ENCODE peak calls at places on chromosomes 13 and 19, in five cellular contexts. X, V, N, Z and K are unnamed samples. For H3K9me3, the result is how much of the 10 kb centered on the place peaks cover.

GRCh38 chr19:51128227-51128626 is 3.5 kb downstream of the SIGLEC9 start:
- DNase-seq in X (no peak), V (no peak), N (peak), Z (peak), K (no peak)

GRCh38 chr19:34231439-34231838 is 22.9 kb upstream of the GARRE1 start:
- DNase-seq in X (no peak), V (no peak), N (no peak), Z (no peak), K (no peak)

GRCh38 chr13:65940720-65941119 is 1289.4 kb downstream of the PCDH9 start:
- DNase-seq in X (no peak), V (no peak), N (peak), Z (no peak), K (no peak)

GRCh38 chr13:77946522-77946921 is 27.9 kb upstream of the EDNRB start:
- DNase-seq in X (no peak), V (no peak), N (no peak), Z (no peak), K (no peak)

GRCh38 chr19:11204943-11205349 is 7.6 kb upstream of the KANK2 start:
- DNase-seq in X (no peak), V (no peak), N (peak), Z (peak), K (no peak)

GRCh38 chr13:49428041-49428763 is 15.7 kb downstream of the CAB39L start:
- DNase-seq in X (no peak), V (no peak), N (no peak), Z (no peak), K (no peak)

GRCh38 chr19:18634612-18635290 is 2.1 kb upstream of the KLHL26 start:
- DNase-seq in X (no peak), V (no peak), N (peak), Z (no peak), K (no peak)

GRCh38 chr13:49499889-49500660 is 4.3 kb downstream of the PHF11 start:
- DNase-seq in X (no peak), V (no peak), N (no peak), Z (no peak), K (no peak)

GRCh38 chr19:7370546-7370945 is 21.8 kb downstream of the ARHGEF18 start:
- DNase-seq in X (no peak), V (no peak), N (no peak), Z (no peak), K (no peak)

GRCh38 chr13:99376132-99376531 is 68.9 kb upstream of the GPR183 start:
- DNase-seq in X (no peak), V (peak), N (peak), Z (no peak), K (no peak)

GRCh38 chr13:59750860-59751259 is 412.9 kb downstream of the DIAPH3 start:
- DNase-seq in X (peak), V (no peak), N (peak), Z (no peak), K (no peak)

GRCh38 chr13:77300176-77301141 is 26.4 kb downstream of the MYCBP2 start:
- DNase-seq in X (no peak), V (no peak), N (peak), Z (no peak), K (no peak)

GRCh38 chr19:52662631-52663030 is 24.5 kb upstream of the ZNF83 start:
- DNase-seq in X (no peak), V (no peak), N (no peak), Z (no peak), K (no peak)

GRCh38 chr13:49419292-49419691 is 24.6 kb downstream of the CAB39L start:
- DNase-seq in X (no peak), V (no peak), N (no peak), Z (no peak), K (no peak)

GRCh38 chr19:13817018-13817614 is 21.9 kb downstream of the ZSWIM4 start:
- DNase-seq in X (no peak), V (peak), N (no peak), Z (no peak), K (peak)

GRCh38 chr13:86038490-86038889 is 239.3 kb upstream of the SLITRK6 start:
- DNase-seq in X (no peak), V (no peak), N (no peak), Z (no peak), K (no peak)

GRCh38 chr13:89382986-89383385 is 1711.8 kb downstream of the SLITRK5 start:
- DNase-seq in X (no peak), V (no peak), N (no peak), Z (no peak), K (no peak)

GRCh38 chr19:48754950-48755645 is at the start of gene FGF21:
- DNase-seq in X (no peak), V (no peak), N (no peak), Z (no peak), K (no peak)

GRCh38 chr13:105904034-105904742 is 631.3 kb downstream of the EFNB2 start:
- DNase-seq in X (no peak), V (no peak), N (no peak), Z (no peak), K (no peak)

GRCh38 chr13:28159057-28159456 is 20.7 kb downstream of the PAN3 start:
- DNase-seq in X (no peak), V (no peak), N (no peak), Z (no peak), K (no peak)

GRCh38 chr13:28163587-28163986 is 25.2 kb downstream of the PAN3 start:
- DNase-seq in X (no peak), V (no peak), N (no peak), Z (no peak), K (no peak)

DNA sequence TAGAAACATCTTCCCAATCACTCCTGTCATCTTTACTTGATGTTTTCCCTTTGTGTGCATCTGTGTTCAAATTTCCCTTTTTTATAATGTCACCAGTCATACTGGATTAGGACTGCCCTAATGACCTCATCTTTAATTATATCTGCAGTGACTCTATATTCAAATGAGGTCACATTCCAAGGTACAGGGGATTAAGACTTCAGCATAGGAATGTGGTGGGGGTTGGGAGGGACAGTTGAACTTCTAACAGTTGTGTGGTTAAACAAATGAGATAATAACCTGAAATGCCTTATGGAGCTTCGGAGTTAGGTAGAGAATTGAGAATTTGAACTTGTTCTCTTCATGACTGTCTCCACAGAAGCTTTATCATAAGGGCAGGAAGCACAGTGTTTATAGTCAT is 23.0 kb downstream of the PAN3 start:
- DNase-seq in X (no peak), V (no peak), N (no peak), Z (no peak), K (no peak)
- H3K27ac ChIP-seq in X (no peak), V (no peak), N (no peak), Z (no peak), K (no peak)

DNA sequence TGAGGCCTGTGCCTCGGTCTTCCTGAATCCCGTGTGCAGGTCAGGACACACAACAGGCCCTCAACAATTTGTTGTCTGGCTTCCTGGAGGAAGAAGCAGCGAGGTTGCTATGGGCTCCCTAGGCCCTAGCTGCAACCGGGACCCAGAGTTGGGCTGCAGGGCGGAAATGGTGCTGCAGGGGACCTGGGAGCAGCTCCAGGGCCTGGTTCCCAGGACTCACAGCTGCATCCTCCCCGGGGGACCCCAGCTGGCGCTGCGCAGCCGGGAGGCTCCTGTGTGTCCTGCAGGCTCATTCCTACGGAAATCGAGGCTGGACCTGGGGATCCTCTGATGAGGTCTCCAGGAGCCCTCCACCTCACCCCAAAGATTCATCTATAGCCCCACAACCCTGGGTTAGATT is 986 bp upstream of the TNFAIP8L1 start:
- DNase-seq in X (no peak), V (no peak), N (peak), Z (no peak), K (no peak)
- H3K9me3 ChIP-seq in X (under half), V (under half), N (under half), Z (under half), K (under half)

DNA sequence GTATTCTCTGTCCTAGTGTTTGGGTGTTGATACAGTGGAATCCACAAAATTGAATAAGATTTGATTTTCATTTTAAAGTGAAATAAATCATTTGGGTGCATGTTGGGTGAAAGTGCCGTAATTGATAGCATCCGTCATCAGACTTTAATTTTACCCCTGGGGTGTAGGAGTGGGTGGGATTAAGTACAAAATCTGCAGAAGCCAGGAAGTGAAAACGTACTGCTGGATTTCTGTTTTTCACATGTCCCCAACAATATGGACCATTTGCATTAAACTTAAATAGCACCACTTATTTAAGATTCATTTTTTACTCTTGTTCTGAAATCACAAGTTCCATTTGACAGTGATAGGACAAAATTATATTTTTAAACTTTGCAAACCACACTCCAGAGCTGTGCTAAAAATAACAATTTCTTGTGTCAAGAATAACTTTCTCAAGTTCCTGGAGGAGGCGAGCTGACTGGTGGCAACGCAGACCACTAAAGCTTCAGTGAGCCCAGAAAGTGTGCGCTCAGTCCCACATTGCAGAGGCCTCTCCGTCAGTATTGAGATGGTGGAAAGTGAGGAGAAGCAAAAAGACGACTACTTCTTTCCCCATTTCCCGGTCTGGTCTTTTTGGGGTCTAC is 71.3 kb downstream of the ARHGEF7 start:
- DNase-seq in X (no peak), V (no peak), N (no peak), Z (peak), K (no peak)
- H3K27ac ChIP-seq in X (no peak), V (no peak), N (no peak), Z (peak), K (peak)

GRCh38 chr19:37148214-37148613 is 24.3 kb downstream of the ZNF585A start:
- DNase-seq in X (no peak), V (no peak), N (no peak), Z (no peak), K (no peak)
- H3K9me3 ChIP-seq in X (half or more), V (under half), N (under half), Z (under half), K (under half)

GRCh38 chr13:41609828-41610227 is 152.5 kb downstream of the RGCC start:
- DNase-seq in X (no peak), V (no peak), N (no peak), Z (no peak), K (no peak)

GRCh38 chr13:41606646-41607045 is 149.3 kb downstream of the RGCC start:
- DNase-seq in X (no peak), V (no peak), N (no peak), Z (no peak), K (no peak)

GRCh38 chr13:41608111-41608510 is 150.8 kb downstream of the RGCC start:
- DNase-seq in X (no peak), V (no peak), N (no peak), Z (no peak), K (no peak)

GRCh38 chr13:41610426-41610825 is 153.1 kb downstream of the RGCC start:
- DNase-seq in X (no peak), V (no peak), N (no peak), Z (no peak), K (peak)

GRCh38 chr13:41608779-41609178 is 151.4 kb downstream of the RGCC start:
- DNase-seq in X (no peak), V (no peak), N (no peak), Z (no peak), K (no peak)
- H3K27ac ChIP-seq in X (no peak), V (no peak), N (no peak), Z (no peak), K (no peak)

GRCh38 chr13:52743569-52743968 is 3.9 kb upstream of the CNMD start:
- DNase-seq in X (no peak), V (no peak), N (no peak), Z (no peak), K (no peak)

GRCh38 chr13:52746141-52746540 is 6.5 kb upstream of the CNMD start:
- DNase-seq in X (no peak), V (no peak), N (no peak), Z (no peak), K (no peak)

GRCh38 chr13:52749446-52749845 is 9.8 kb upstream of the CNMD start:
- DNase-seq in X (no peak), V (no peak), N (no peak), Z (no peak), K (no peak)

GRCh38 chr13:52743988-52744387 is 4.4 kb upstream of the CNMD start:
- DNase-seq in X (no peak), V (no peak), N (no peak), Z (no peak), K (no peak)

GRCh38 chr13:52744842-52745241 is 5.2 kb upstream of the CNMD start:
- DNase-seq in X (no peak), V (no peak), N (no peak), Z (no peak), K (no peak)
- H3K9me3 ChIP-seq in X (under half), V (under half), N (under half), Z (under half), K (under half)